ENCODE peak calls at places on chromosomes 12 and 14, in four cellular contexts. Q is mesendoderm, L is IMR-90, R is H9. P is an unnamed sample.
A peak's percentile ranks its signal among the peaks of the same experiment; 100 is the strongest.

GRCh38 chr14:71136386-71137060 is 229.3 kb downstream of the PCNX1 start:
- DNase-seq in Q (no peak), L (no peak), R (peak; percentile 15), P (peak; percentile 31)

GRCh38 chr12:99339663-99340062 is 307.9 kb upstream of the GARIN6 start:
- DNase-seq in Q (no peak), L (no peak), R (no peak), P (no peak)

GRCh38 chr14:34682787-34683321 is 31.5 kb downstream of the CFL2 start:
- DNase-seq in Q (no peak), L (no peak), R (no peak), P (no peak)

GRCh38 chr12:6072302-6072752 is 52.1 kb downstream of the VWF start:
- DNase-seq in Q (no peak), L (peak; percentile 79), R (no peak), P (no peak)

GRCh38 chr14:62209287-62209899 is 447.2 kb downstream of the SNAPC1 start:
- DNase-seq in Q (no peak), L (peak; percentile 89), R (no peak), P (no peak)

GRCh38 chr14:36986407-36986806 is 186.0 kb downstream of the SLC25A21 start:
- DNase-seq in Q (peak; percentile 26), L (no peak), R (no peak), P (no peak)

GRCh38 chr12:114608509-114608908 is 75.5 kb downstream of the TBX3 start:
- DNase-seq in Q (no peak), L (no peak), R (no peak), P (no peak)

GRCh38 chr14:62604524-62604923 is 440.7 kb downstream of the KCNH5 start:
- DNase-seq in Q (no peak), L (peak; percentile 45), R (no peak), P (no peak)

GRCh38 chr14:34376868-34377267 is 85.2 kb downstream of the SPTSSA start:
- DNase-seq in Q (no peak), L (no peak), R (no peak), P (no peak)

GRCh38 chr12:67394600-67394999 is 125.4 kb downstream of the CAND1 start:
- DNase-seq in Q (peak; percentile 8), L (peak; percentile 57), R (peak; percentile 61), P (no peak)

GRCh38 chr12:10213168-10214130 is 772 bp downstream of the GABARAPL1 start:
- DNase-seq in Q (peak; percentile 80), L (peak; percentile 87), R (peak; percentile 63), P (no peak)

GRCh38 chr12:10212623-10213131 is at the start of gene GABARAPL1:
- DNase-seq in Q (peak; percentile 86), L (peak; percentile 82), R (peak; percentile 83), P (peak; percentile 82)

GRCh38 chr12:10210225-10210624 is 2.5 kb upstream of the GABARAPL1 start:
- DNase-seq in Q (no peak), L (no peak), R (no peak), P (no peak)

GRCh38 chr12:10211975-10212622 is 578 bp upstream of the GABARAPL1 start:
- DNase-seq in Q (peak; percentile 98), L (peak; percentile 100), R (peak; percentile 98), P (peak; percentile 72)

DNA sequence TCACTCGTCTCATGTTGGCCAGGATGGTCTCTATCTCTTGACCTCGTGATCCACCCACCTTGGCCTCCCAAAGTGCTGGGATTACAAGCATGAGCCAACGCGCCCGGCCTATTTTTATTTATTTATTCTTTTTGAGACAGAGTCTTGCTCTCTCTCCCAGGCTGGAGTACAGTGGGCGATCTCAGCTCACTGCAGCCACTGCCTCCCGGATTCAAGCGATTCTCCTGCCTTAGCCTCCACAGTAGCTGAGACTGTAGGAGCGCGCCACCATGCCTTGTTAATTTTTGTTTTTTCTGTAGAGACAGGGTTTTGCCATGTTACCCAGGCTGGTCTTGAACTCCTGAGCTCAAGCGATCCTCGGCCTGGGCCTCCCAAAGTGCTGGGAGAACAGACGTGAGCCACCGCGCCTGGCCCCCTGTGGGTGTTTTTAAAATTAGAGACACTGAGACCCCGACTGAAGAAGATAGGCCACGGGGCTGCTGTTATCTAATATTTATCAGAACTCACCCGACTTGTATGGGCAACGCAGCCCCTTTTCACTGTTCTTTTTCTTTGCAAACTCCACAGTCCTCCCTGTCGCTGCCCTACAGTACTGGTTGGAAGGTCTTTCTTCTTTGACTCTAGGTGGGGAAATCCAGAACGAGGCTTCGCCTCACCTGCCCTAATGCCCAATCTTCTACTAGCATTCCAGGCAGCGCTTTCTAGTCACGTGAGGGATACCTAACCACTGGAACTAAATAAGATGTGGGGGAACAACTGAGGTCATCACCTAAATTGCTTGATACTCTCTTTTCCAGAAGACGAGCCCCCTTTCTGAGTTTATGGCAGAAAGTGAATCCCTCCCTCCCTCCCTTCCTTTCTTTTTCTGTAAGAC is 1.3 kb upstream of the GABARAPL1 start:
- DNase-seq in Q (no peak), L (no peak), R (no peak), P (no peak)
- H4K5ac ChIP-seq in Q (no peak overlapping the region), L (no peak overlapping the region), R (no peak overlapping the region), P (no peak overlapping the region)

GRCh38 chr12:69469854-69470188 is 367 bp upstream of the FRS2 start:
- DNase-seq in Q (no peak), L (no peak), R (no peak), P (no peak)

GRCh38 chr12:69471667-69472385 is 1.6 kb downstream of the FRS2 start:
- DNase-seq in Q (no peak), L (peak; percentile 8), R (no peak), P (no peak)

GRCh38 chr12:69468237-69469026 is 1.8 kb upstream of the FRS2 start:
- DNase-seq in Q (peak; percentile 64), L (no peak), R (no peak), P (no peak)

GRCh38 chr12:69473229-69473628 is 3.0 kb downstream of the FRS2 start:
- DNase-seq in Q (no peak), L (no peak), R (no peak), P (no peak)

GRCh38 chr12:69470189-69471094 is at the start of gene FRS2:
- DNase-seq in Q (peak; percentile 97), L (peak; percentile 86), R (peak; percentile 97), P (peak; percentile 77)
- H3K4ac ChIP-seq in Q (peak within 1 kb of the TSS; percentile 64), L (peak within 1 kb of the TSS; percentile 88), R (no peak within 1 kb of the TSS), P (no peak within 1 kb of the TSS)

DNA sequence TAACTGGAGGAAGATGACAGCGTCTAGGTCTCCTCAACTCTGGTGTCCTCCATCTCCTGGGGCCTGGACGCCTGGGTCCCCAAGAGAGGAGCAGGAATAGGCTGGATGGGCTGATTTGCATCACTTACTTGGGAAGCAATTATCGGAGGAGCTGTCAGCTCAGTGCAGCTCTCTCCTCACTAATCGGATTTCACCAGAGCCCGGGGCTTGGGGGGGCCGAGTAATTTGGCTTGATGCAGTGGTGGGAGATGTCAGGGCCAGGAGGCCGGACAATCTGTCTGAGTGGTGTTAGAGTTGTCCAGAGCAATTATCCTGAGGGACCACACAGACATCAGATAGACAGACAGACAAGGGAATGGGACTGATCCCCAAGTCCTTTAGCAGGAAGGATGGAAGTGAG is 4.7 kb upstream of the SMUG1 start:
- DNase-seq in Q (no peak), L (no peak), R (no peak), P (no peak)
- H4K5ac ChIP-seq in Q (no peak overlapping the region), L (no peak overlapping the region), R (no peak overlapping the region), P (no peak overlapping the region)

DNA sequence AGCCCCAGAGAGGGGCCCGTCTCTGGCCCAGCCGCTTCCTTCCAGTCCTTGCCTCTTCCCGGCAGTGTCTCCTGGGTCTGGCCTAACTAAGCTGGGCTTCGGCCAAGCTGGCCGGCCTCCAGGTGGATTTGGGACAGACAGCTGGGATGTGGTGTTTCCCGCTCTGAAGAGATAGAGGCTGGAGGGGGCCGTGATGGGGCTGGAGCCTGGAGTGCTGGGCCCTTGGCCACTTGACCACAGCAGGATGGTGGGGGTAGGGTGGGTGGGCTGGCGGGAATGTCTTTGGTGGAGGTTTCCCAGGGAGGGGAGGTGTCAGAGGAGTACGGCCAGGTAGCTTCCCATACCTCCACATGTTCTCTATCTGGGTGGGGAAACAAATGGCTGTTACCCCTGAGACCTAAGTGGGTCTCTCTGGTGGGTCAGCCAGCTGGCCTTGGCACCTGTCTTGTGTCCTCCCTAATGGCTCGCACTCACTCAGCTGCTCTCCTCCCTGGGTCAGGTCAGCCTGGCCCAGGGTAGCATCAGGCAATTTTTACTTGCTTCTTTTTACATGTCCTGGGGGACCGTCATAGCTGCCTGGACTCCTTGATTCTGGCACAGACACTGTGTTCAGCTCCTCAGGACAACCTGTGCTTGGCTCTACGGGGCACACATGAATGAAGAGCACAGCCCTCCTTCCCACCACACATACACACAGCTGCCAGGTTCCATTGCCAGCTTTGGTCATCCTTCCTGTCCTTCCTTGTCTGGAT is 19.8 kb upstream of the PGF start:
- DNase-seq in Q (no peak), L (no peak), R (peak; percentile 10), P (no peak)
- H3K4ac ChIP-seq in Q (no peak overlapping the region), L (no peak overlapping the region), R (no peak overlapping the region), P (no peak overlapping the region)

GRCh38 chr12:47824198-47824597 is 4.5 kb upstream of the HDAC7 start:
- DNase-seq in Q (no peak), L (no peak), R (no peak), P (no peak)

GRCh38 chr12:47822386-47822785 is 2.7 kb upstream of the HDAC7 start:
- DNase-seq in Q (no peak), L (no peak), R (no peak), P (no peak)

GRCh38 chr12:47824629-47825028 is 4.9 kb upstream of the HDAC7 start:
- DNase-seq in Q (no peak), L (no peak), R (no peak), P (no peak)

GRCh38 chr12:47822863-47823262 is 3.2 kb upstream of the HDAC7 start:
- DNase-seq in Q (no peak), L (no peak), R (no peak), P (no peak)

GRCh38 chr12:47823422-47824086 is 3.9 kb upstream of the HDAC7 start:
- DNase-seq in Q (no peak), L (no peak), R (no peak), P (no peak)
- H4K5ac ChIP-seq in Q (no peak overlapping the region), L (no peak overlapping the region), R (no peak overlapping the region), P (no peak overlapping the region)

GRCh38 chr14:91376547-91377477 is 40.8 kb downstream of the CCDC88C start:
- DNase-seq in Q (no peak), L (no peak), R (no peak), P (no peak)
- H3K4ac ChIP-seq in Q (no peak overlapping the region), L (no peak overlapping the region), R (no peak overlapping the region), P (no peak overlapping the region)

GRCh38 chr12:105706973-105707334 is 376.5 kb downstream of the C12orf75 start:
- DNase-seq in Q (no peak), L (no peak), R (no peak), P (no peak)
- H4K5ac ChIP-seq in Q (no peak overlapping the region), L (no peak overlapping the region), R (no peak overlapping the region), P (no peak overlapping the region)

DNA sequence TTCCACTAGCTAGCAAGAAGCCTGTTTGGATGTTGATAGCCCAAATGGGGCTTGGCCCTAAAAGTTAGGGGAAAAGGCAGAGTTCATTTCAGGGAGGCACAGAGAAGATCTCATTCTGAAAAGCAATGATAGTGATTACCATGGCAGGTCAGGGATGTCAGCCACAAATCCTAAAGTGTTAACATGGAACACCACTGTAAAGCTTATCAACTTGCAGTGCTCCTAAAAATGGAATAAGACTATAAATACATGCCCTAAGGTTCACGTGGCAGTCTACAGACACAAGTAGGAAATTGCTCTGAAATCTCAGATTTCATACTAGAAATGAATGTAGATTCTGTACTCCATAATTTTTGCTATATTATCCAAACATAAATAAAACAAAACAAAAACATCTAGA is 280.0 kb upstream of the E2F7 start:
- DNase-seq in Q (no peak), L (no peak), R (no peak), P (no peak)
- H3K4ac ChIP-seq in Q (no peak overlapping the region), L (no peak overlapping the region), R (no peak overlapping the region), P (no peak overlapping the region)

P was measured in H1.